ENCODE peak calls at places on chromosome 16, in seven cellular contexts. O is hepatocyte; K is tibial nerve; N is AG04450; V is mesendoderm; C is naive thymus-derived CD4-positive, alpha-beta T cell; U is testis. Y is an unnamed sample.

GRCh38 chr16:19105891-19106624 is 7.7 kb upstream of the ITPRIPL2 start:
- DNase-seq in O (no peak), K (no peak), N (no peak), V (no peak), C (no peak), U (no peak), Y (no peak)

GRCh38 chr16:71499775-71500364 is 10.7 kb upstream of the ZNF19 start:
- DNase-seq in O (peak; percentile 63), K (no peak), N (peak; percentile 33), V (peak; percentile 66), C (peak; percentile 47), U (peak; percentile 51), Y (peak; percentile 3)

GRCh38 chr16:262121-262745 is 13.5 kb downstream of the RGS11 start:
- DNase-seq in O (no peak), K (no peak), N (no peak), V (no peak), C (no peak), U (no peak), Y (no peak)

GRCh38 chr16:4611337-4612023 is 3.2 kb downstream of the UBALD1 start:
- DNase-seq in O (peak; percentile 55), K (no peak), N (no peak), V (no peak), C (no peak), U (no peak), Y (no peak)

GRCh38 chr16:47712276-47713224 is 251.4 kb downstream of the PHKB start:
- DNase-seq in O (no peak), K (no peak), N (no peak), V (no peak), C (no peak), U (no peak), Y (no peak)

GRCh38 chr16:85569615-85570212 is 43.4 kb upstream of the GSE1 start:
- DNase-seq in O (no peak), K (no peak), N (no peak), V (peak; percentile 88), C (no peak), U (peak; percentile 74), Y (no peak)

GRCh38 chr16:87948119-87948545 is 3.1 kb upstream of the BANP start:
- DNase-seq in O (no peak), K (no peak), N (no peak), V (no peak), C (no peak), U (no peak), Y (no peak)

GRCh38 chr16:325375-326155 is 27.0 kb downstream of the AXIN1 start:
- DNase-seq in O (no peak), K (no peak), N (no peak), V (no peak), C (no peak), U (no peak), Y (no peak)

GRCh38 chr16:59412275-59412841 is 678.2 kb upstream of the GOT2 start:
- DNase-seq in O (peak; percentile 10), K (no peak), N (no peak), V (peak; percentile 59), C (no peak), U (no peak), Y (no peak)

GRCh38 chr16:27718767-27719445 is 169.0 kb downstream of the KATNIP start:
- DNase-seq in O (no peak), K (peak; percentile 52), N (no peak), V (no peak), C (no peak), U (peak; percentile 92), Y (peak; percentile 33)

GRCh38 chr16:72963921-72964320 is 84.0 kb downstream of the ZFHX3 start:
- DNase-seq in O (no peak), K (no peak), N (peak; percentile 18), V (no peak), C (no peak), U (no peak), Y (no peak)

GRCh38 chr16:48284772-48285409 is 37.6 kb upstream of the ABCC11 start:
- DNase-seq in O (no peak), K (no peak), N (no peak), V (no peak), C (no peak), U (no peak), Y (no peak)

GRCh38 chr16:50213939-50214519 is 52.3 kb upstream of the ADCY7 start:
- DNase-seq in O (peak; percentile 54), K (no peak), N (no peak), V (peak; percentile 50), C (peak; percentile 71), U (no peak), Y (no peak)

GRCh38 chr16:87556941-87557459 is 45.3 kb upstream of the JPH3 start:
- DNase-seq in O (no peak), K (no peak), N (no peak), V (no peak), C (no peak), U (no peak), Y (no peak)

GRCh38 chr16:49463529-49463928 is 89.9 kb downstream of the C16orf78 start:
- DNase-seq in O (no peak), K (no peak), N (no peak), V (no peak), C (peak; percentile 83), U (no peak), Y (no peak)

GRCh38 chr16:27547851-27548250 is 1.9 kb downstream of the GTF3C1 start:
- DNase-seq in O (no peak), K (no peak), N (no peak), V (no peak), C (no peak), U (no peak), Y (no peak)

GRCh38 chr16:21301168-21301894 is 23.2 kb upstream of the CRYM start:
- DNase-seq in O (peak; percentile 85), K (peak; percentile 35), N (no peak), V (peak; percentile 83), C (peak; percentile 16), U (peak; percentile 82), Y (no peak)

GRCh38 chr16:7137560-7138330 is 194.9 kb upstream of the RBFOX1 start:
- DNase-seq in O (peak; percentile 53), K (no peak), N (no peak), V (peak; percentile 59), C (no peak), U (no peak), Y (no peak)

GRCh38 chr16:8775359-8775758 is 22.1 kb downstream of the TMEM186 start:
- DNase-seq in O (no peak), K (no peak), N (no peak), V (no peak), C (no peak), U (no peak), Y (no peak)

GRCh38 chr16:8777217-8777616 is 20.2 kb downstream of the TMEM186 start:
- DNase-seq in O (no peak), K (no peak), N (no peak), V (no peak), C (no peak), U (no peak), Y (no peak)

GRCh38 chr16:8773537-8773936 is 23.9 kb downstream of the TMEM186 start:
- DNase-seq in O (no peak), K (no peak), N (no peak), V (no peak), C (no peak), U (no peak), Y (no peak)

GRCh38 chr16:8774208-8774607 is 23.2 kb downstream of the TMEM186 start:
- DNase-seq in O (no peak), K (no peak), N (no peak), V (no peak), C (no peak), U (no peak), Y (no peak)

DNA sequence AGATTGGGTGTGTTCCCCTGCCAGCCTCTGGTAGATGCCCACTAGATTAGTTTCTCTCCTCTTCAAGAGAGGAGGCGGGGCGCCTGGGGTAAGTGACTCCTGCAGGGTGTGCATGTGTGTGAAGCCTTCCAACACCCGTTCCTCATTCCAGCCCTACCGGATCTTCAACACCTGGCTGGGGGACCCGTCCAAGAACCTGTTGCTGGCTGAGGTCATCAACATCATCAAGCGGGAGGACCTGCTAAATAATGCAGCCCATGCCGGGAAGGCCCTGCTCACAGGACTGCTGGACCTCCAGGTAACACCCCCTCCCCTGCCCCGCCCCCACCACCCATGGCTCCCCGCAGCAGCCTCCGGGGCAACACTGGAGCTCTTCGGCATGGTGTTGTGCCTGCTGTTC is 21.2 kb downstream of the TMEM186 start:
- DNase-seq in O (no peak), K (no peak), N (no peak), V (peak; percentile 55), C (no peak), U (no peak), Y (no peak)
- H3K27ac ChIP-seq in O (no peak overlapping the region), K (no peak overlapping the region), N (no peak overlapping the region), V (no peak overlapping the region), C (no peak overlapping the region), U (no peak overlapping the region), Y (no peak overlapping the region)

GRCh38 chr16:30416624-30417298 is 9.4 kb downstream of the ZNF771 start:
- DNase-seq in O (no peak), K (no peak), N (no peak), V (peak; percentile 26), C (no peak), U (no peak), Y (no peak)
- H3K27ac ChIP-seq in O (no peak overlapping the region), K (no peak overlapping the region), N (no peak overlapping the region), V (no peak overlapping the region), C (peak overlapping the region; percentile 85), U (peak overlapping the region; percentile 90), Y (peak overlapping the region; percentile 7)

GRCh38 chr16:67445441-67445912 is 14.6 kb downstream of the HSD11B2 start:
- DNase-seq in O (no peak), K (no peak), N (no peak), V (no peak), C (no peak), U (no peak), Y (no peak)

GRCh38 chr16:67447508-67448076 is 16.7 kb downstream of the HSD11B2 start:
- DNase-seq in O (no peak), K (no peak), N (peak; percentile 37), V (no peak), C (peak; percentile 28), U (no peak), Y (no peak)

GRCh38 chr16:67445913-67446907 is 15.3 kb downstream of the HSD11B2 start:
- DNase-seq in O (peak; percentile 47), K (no peak), N (no peak), V (no peak), C (no peak), U (peak; percentile 51), Y (no peak)

GRCh38 chr16:67448580-67448979 is 17.7 kb downstream of the HSD11B2 start:
- DNase-seq in O (no peak), K (no peak), N (no peak), V (no peak), C (no peak), U (no peak), Y (no peak)

GRCh38 chr16:67446968-67447507 is 16.1 kb downstream of the HSD11B2 start:
- DNase-seq in O (no peak), K (no peak), N (no peak), V (no peak), C (no peak), U (no peak), Y (no peak)
- H3K27ac ChIP-seq in O (peak overlapping the region; percentile 3), K (peak overlapping the region; percentile 13), N (peak overlapping the region; percentile 47), V (no peak overlapping the region), C (no peak overlapping the region), U (peak overlapping the region; percentile 35), Y (no peak overlapping the region)

DNA sequence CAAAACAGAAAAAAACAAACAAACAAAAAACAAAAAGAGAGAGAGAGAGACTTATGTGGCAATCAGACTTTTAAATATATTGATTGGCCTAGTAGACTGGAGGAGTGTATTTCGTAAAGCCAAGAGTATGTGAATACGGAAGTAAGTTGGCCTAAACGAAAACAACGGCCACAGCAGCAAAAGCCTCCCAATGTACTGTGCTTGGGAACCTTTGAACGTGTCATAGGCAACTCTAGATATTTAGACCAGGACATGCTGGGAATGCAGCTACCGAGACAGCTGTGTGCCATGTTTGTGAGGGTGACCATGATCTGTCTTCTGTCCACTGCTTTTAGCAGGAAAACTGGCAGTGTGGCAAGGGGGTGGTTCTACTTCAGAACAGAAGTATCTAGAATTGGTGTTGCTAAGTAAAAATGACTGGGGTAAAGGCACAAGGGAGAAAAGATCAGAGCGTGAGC is 7.4 kb downstream of the MAF start:
- DNase-seq in O (no peak), K (no peak), N (no peak), V (no peak), C (no peak), U (peak; percentile 25), Y (no peak)
- H3K27ac ChIP-seq in O (peak overlapping the region; percentile 60), K (peak overlapping the region; percentile 83), N (no peak overlapping the region), V (no peak overlapping the region), C (no peak overlapping the region), U (peak overlapping the region; percentile 92), Y (peak overlapping the region; percentile 85)

Y was measured in caudate nucleus.